ENCODE peak calls at places on chromosomes 7 and 10, in ten cellular contexts. W, N, O, B, F, I, S, Q, M and G are unnamed samples.

GRCh38 chr7:137818036-137818435 is 28.7 kb downstream of the DGKI start:
- DNase-seq in I (no peak), N (no peak), F (no peak), Q (no peak), W (no peak), O (no peak), M (no peak), B (no peak), S (no peak), G (peak)

GRCh38 chr10:5447071-5447470 is 34.7 kb downstream of the NET1 start:
- DNase-seq in Q (no peak), O (no peak), M (no peak), F (no peak), I (no peak), S (no peak), W (no peak), B (no peak), N (no peak), G (peak)

GRCh38 chr10:2925631-2926030 is 141.7 kb upstream of the PFKP start:
- DNase-seq in Q (no peak), S (no peak), N (no peak), M (no peak), W (peak), I (peak), O (no peak), F (peak), B (peak), G (peak)

GRCh38 chr7:29255199-29255838 is 60.7 kb downstream of the CHN2 start:
- DNase-seq in Q (no peak), I (no peak), B (no peak), M (no peak), W (no peak), S (no peak), O (no peak), F (no peak), N (no peak), G (peak)

GRCh38 chr7:151206914-151207313 is 3.4 kb downstream of the H2BK1 start:
- DNase-seq in F (no peak), M (no peak), I (no peak), B (no peak), S (no peak), N (no peak), O (no peak), Q (no peak), W (no peak), G (peak)

GRCh38 chr7:120337308-120337907 is 64.4 kb downstream of the KCND2 start:
- DNase-seq in I (no peak), Q (no peak), F (no peak), S (no peak), M (no peak), N (no peak), W (no peak), B (no peak), O (no peak), G (peak)

GRCh38 chr10:132617781-132618052 is 80.1 kb downstream of the INPP5A start:
- DNase-seq in W (no peak), N (no peak), M (no peak), B (peak), O (no peak), I (no peak), Q (no peak), S (no peak), F (no peak), G (no peak)

GRCh38 chr7:118080947-118081346 is 103.0 kb upstream of the LSM8 start:
- DNase-seq in N (no peak), S (no peak), M (no peak), Q (peak), W (no peak), F (no peak), I (no peak), O (no peak), B (no peak), G (peak)

GRCh38 chr7:44200699-44201461 is at the start of gene YKT6:
- DNase-seq in I (peak), F (peak), N (peak), W (peak), Q (peak), B (peak), S (peak), O (peak), M (peak), G (peak)

GRCh38 chr10:92572362-92573090 is 1.4 kb downstream of the IDE start:
- DNase-seq in W (no peak), Q (no peak), N (no peak), M (no peak), O (no peak), S (no peak), F (no peak), B (no peak), I (no peak), G (no peak)

GRCh38 chr10:122056431-122057094 is 67.6 kb downstream of the TACC2 start:
- DNase-seq in B (peak), M (no peak), O (no peak), F (peak), I (no peak), N (peak), S (no peak), Q (no peak), W (no peak), G (no peak)

GRCh38 chr7:35424869-35425495 is 171.1 kb upstream of the TBX20 start:
- DNase-seq in Q (peak), F (peak), N (no peak), M (peak), B (peak), W (peak), O (no peak), S (peak), I (peak), G (peak)